ENCODE peak calls at places on chromosomes 11 and 22, in seven cellular contexts. I is right lobe of liver; Z is CD4-positive, alpha-beta T cell; V is T-helper 17 cell; K is CD4-positive, CD25-positive, alpha-beta regulatory T cell; H is aorta; Q is mucosa of descending colon. Y is an unnamed sample.

GRCh38 chr11:10050561-10050960 is 243.5 kb downstream of the SBF2 start:
- ATAC-seq in I (no peak), Z (no peak), V (no peak), K (no peak), H (no peak), Q (no peak), Y (no peak)

GRCh38 chr11:14374922-14375630 is 16.1 kb upstream of the RRAS2 start:
- ATAC-seq in I (no peak), Z (no peak), V (no peak), K (no peak), H (no peak), Q (no peak), Y (no peak)

GRCh38 chr11:121864660-121865059 is 251.4 kb downstream of the BLID start:
- ATAC-seq in I (peak; percentile 34), Z (no peak), V (no peak), K (no peak), H (no peak), Q (no peak), Y (no peak)

GRCh38 chr11:125452125-125452470 is 44.0 kb downstream of the FEZ1 start:
- ATAC-seq in I (no peak), Z (no peak), V (no peak), K (no peak), H (no peak), Q (no peak), Y (no peak)

GRCh38 chr11:108137212-108137611 is 15.8 kb downstream of the ACAT1 start:
- ATAC-seq in I (no peak), Z (no peak), V (no peak), K (no peak), H (no peak), Q (no peak), Y (no peak)

GRCh38 chr11:109015283-109015682 is 350.4 kb downstream of the DDX10 start:
- ATAC-seq in I (no peak), Z (no peak), V (no peak), K (no peak), H (no peak), Q (no peak), Y (no peak)

GRCh38 chr11:1049431-1049891 is 12.9 kb upstream of the MUC6 start:
- ATAC-seq in I (no peak), Z (no peak), V (no peak), K (no peak), H (no peak), Q (no peak), Y (no peak)

GRCh38 chr11:587978-588380 is 11.7 kb downstream of the PHRF1 start:
- ATAC-seq in I (peak; percentile 98), Z (peak; percentile 91), V (peak; percentile 91), K (peak; percentile 92), H (no peak), Q (peak; percentile 68), Y (peak; percentile 58)

GRCh38 chr11:66111158-66111557 is 41.1 kb downstream of the PACS1 start:
- ATAC-seq in I (no peak), Z (no peak), V (no peak), K (no peak), H (no peak), Q (peak; percentile 18), Y (no peak)

GRCh38 chr22:49771266-49772065 is 56.2 kb downstream of the BRD1 start:
- ATAC-seq in I (no peak), Z (no peak), V (peak; percentile 7), K (no peak), H (peak; percentile 3), Q (no peak), Y (no peak)

GRCh38 chr11:66157182-66157864 is 87.3 kb downstream of the PACS1 start:
- ATAC-seq in I (no peak), Z (no peak), V (no peak), K (no peak), H (no peak), Q (no peak), Y (no peak)

GRCh38 chr11:83583953-83584352 is 297.8 kb upstream of the CCDC90B start:
- ATAC-seq in I (no peak), Z (no peak), V (no peak), K (no peak), H (no peak), Q (no peak), Y (no peak)
- H3K9me3 ChIP-seq in I (no peaks in the 10 kb centered on the region), Z (no peaks in the 10 kb centered on the region), V (no peaks in the 10 kb centered on the region), K (no peaks in the 10 kb centered on the region), H (no peaks in the 10 kb centered on the region), Q (no peaks in the 10 kb centered on the region), Y (no peaks in the 10 kb centered on the region)

GRCh38 chr22:48703265-48703941 is 1124.3 kb downstream of the BRD1 start:
- ATAC-seq in I (no peak), Z (no peak), V (no peak), K (no peak), H (no peak), Q (no peak), Y (no peak)
- H3K9me3 ChIP-seq in I (no peaks in the 10 kb centered on the region), Z (no peaks in the 10 kb centered on the region), V (no peaks in the 10 kb centered on the region), K (no peaks in the 10 kb centered on the region), H (no peaks in the 10 kb centered on the region), Q (no peaks in the 10 kb centered on the region), Y (no peaks in the 10 kb centered on the region)

DNA sequence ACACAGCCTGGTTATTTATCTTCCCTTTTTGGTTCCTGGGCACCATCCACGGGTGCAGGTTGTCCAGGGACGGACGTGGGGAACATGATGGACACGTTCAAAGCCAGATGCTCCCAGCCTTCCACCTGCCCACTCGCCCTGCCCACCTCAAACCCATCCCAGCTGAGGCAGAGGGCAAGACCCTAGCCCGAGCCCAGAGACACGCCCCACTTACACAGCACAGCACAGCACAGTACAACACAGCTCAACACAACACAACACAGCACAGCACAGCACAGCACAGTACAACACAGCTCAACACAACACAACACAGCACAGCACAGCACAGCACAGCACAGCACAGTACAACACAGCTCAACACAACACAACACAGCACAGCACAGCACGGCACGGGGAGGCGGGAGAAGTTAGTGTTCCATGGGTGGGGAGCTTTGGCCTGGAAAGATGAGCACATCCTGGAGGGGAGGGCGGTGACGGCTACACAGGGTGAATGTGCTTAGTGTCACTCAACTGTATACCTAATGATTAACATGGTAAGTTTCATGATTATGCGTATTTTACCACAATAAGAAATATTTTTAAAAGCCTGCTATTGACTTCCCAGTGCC is 1507.5 kb downstream of the BRD1 start:
- ATAC-seq in I (no peak), Z (no peak), V (no peak), K (no peak), H (no peak), Q (no peak), Y (no peak)
- H3K9me3 ChIP-seq in I (no peaks in the 10 kb centered on the region), Z (no peaks in the 10 kb centered on the region), V (no peaks in the 10 kb centered on the region), K (no peaks in the 10 kb centered on the region), H (peaks cover 4% of the 10 kb centered on the region), Q (no peaks in the 10 kb centered on the region), Y (no peaks in the 10 kb centered on the region)

DNA sequence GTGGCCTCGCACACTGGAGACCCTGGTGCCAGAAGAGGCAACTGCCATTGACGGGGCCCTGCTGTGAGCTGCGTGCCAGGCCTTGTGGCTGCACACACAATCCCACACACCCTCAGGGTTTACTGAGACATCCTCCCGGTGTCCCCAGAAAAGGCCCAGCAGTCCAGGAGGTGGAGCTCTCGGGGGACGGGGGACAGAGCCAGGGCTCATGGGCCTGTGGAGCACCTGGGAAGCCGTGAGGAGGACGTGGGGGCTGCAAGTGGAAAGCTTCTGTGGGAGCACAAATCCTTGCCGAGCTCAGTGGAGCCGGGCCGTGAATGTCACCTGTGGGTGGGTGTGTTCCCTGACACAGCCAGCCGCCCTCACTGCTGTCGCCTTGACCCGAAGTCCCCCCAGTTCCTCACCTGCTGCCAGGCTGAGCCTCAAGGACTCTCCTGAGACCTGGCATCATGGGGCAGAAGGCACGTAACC is 609.7 kb downstream of the TBC1D22A start:
- ATAC-seq in I (no peak), Z (no peak), V (no peak), K (no peak), H (no peak), Q (no peak), Y (no peak)
- H3K9me3 ChIP-seq in I (no peaks in the 10 kb centered on the region), Z (no peaks in the 10 kb centered on the region), V (no peaks in the 10 kb centered on the region), K (no peaks in the 10 kb centered on the region), H (no peaks in the 10 kb centered on the region), Q (no peaks in the 10 kb centered on the region), Y (no peaks in the 10 kb centered on the region)

GRCh38 chr11:134170177-134170908 is 53.4 kb downstream of the NCAPD3 start:
- ATAC-seq in I (peak; percentile 84), Z (no peak), V (no peak), K (no peak), H (no peak), Q (no peak), Y (no peak)
- H3K9me3 ChIP-seq in I (no peaks in the 10 kb centered on the region), Z (no peaks in the 10 kb centered on the region), V (no peaks in the 10 kb centered on the region), K (no peaks in the 10 kb centered on the region), H (no peaks in the 10 kb centered on the region), Q (no peaks in the 10 kb centered on the region), Y (no peaks in the 10 kb centered on the region)

DNA sequence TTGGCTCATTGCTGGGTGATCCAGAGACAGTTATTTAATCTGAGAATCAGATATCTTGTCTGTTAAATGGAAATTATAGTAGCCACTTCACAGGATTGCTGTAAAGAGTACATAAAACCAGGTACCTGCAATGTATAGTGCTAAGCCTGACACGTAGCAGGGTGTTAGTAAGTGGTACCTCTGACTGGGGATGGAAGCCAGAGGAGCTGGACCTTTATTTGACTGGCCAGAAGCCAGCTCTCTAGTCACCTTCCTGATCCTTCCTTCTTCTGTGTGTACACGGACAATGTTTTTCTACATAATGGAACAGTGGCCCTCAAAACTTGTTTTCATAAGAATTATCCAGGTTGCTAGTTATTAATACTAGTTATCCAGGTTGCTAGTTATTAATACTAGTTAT is 25.5 kb upstream of the EHF start:
- ATAC-seq in I (no peak), Z (no peak), V (no peak), K (no peak), H (no peak), Q (no peak), Y (no peak)
- H3K9me3 ChIP-seq in I (no peaks in the 10 kb centered on the region), Z (no peaks in the 10 kb centered on the region), V (no peaks in the 10 kb centered on the region), K (no peaks in the 10 kb centered on the region), H (peaks cover 3% of the 10 kb centered on the region), Q (no peaks in the 10 kb centered on the region), Y (no peaks in the 10 kb centered on the region)

GRCh38 chr22:47550524-47551437 is 788.3 kb downstream of the TBC1D22A start:
- ATAC-seq in I (no peak), Z (no peak), V (no peak), K (no peak), H (no peak), Q (no peak), Y (no peak)
- H3K9me3 ChIP-seq in I (no peaks in the 10 kb centered on the region), Z (no peaks in the 10 kb centered on the region), V (no peaks in the 10 kb centered on the region), K (no peaks in the 10 kb centered on the region), H (no peaks in the 10 kb centered on the region), Q (no peaks in the 10 kb centered on the region), Y (no peaks in the 10 kb centered on the region)

Y was measured in gastroesophageal sphincter.